ENCODE peak calls at places on chromosomes 13 and 19, in nine cellular contexts. J, H, N, C, L, Z, M, D and Y are unnamed samples.

GRCh38 chr13:45298206-45298505 is 42.8 kb downstream of the TPT1 start:
- DNase-seq in J (no peak), H (no peak), N (no peak), C (no peak), L (no peak), Z (no peak), M (no peak), D (no peak), Y (no peak)

GRCh38 chr19:18741124-18741493 is 50.0 kb downstream of the COMP start:
- DNase-seq in J (no peak), H (no peak), N (no peak), C (no peak), L (no peak), Z (no peak), M (no peak), D (no peak), Y (no peak)

GRCh38 chr13:98761126-98761978 is 8.9 kb upstream of the SLC15A1 start:
- DNase-seq in J (no peak), H (no peak), N (no peak), C (no peak), L (no peak), Z (no peak), M (no peak), D (peak; percentile 74), Y (no peak)

GRCh38 chr13:77779461-77780272 is 82.2 kb downstream of the SLAIN1 start:
- DNase-seq in J (peak; percentile 5), H (peak; percentile 26), N (peak; percentile 53), C (peak; percentile 36), L (no peak), Z (no peak), M (peak; percentile 56), D (peak; percentile 74), Y (no peak)

GRCh38 chr19:41098762-41099161 is 10.5 kb downstream of the CYP2A13 start:
- DNase-seq in J (no peak), H (no peak), N (no peak), C (no peak), L (no peak), Z (no peak), M (no peak), D (no peak), Y (peak; percentile 65)

GRCh38 chr13:111382877-111383276 is 62.4 kb downstream of the TEX29 start:
- DNase-seq in J (no peak), H (no peak), N (peak; percentile 3), C (no peak), L (peak; percentile 15), Z (peak; percentile 11), M (no peak), D (no peak), Y (peak; percentile 59)

GRCh38 chr19:19597809-19598306 is 20.6 kb downstream of the PBX4 start:
- DNase-seq in J (no peak), H (no peak), N (no peak), C (no peak), L (no peak), Z (no peak), M (no peak), D (no peak), Y (no peak)

GRCh38 chr19:39408392-39409206 is 2.0 kb downstream of the ZFP36 start:
- DNase-seq in J (no peak), H (peak; percentile 50), N (peak; percentile 58), C (no peak), L (no peak), Z (no peak), M (no peak), D (peak; percentile 52), Y (no peak)

GRCh38 chr19:23071087-23071511 is 45.7 kb upstream of the ZNF730 start:
- DNase-seq in J (no peak), H (peak; percentile 11), N (peak; percentile 21), C (peak; percentile 66), L (peak; percentile 66), Z (peak; percentile 24), M (no peak), D (peak; percentile 3), Y (no peak)

GRCh38 chr19:47019431-47020041 is at the start of gene NPAS1:
- DNase-seq in J (no peak), H (no peak), N (no peak), C (peak; percentile 75), L (no peak), Z (peak; percentile 66), M (no peak), D (no peak), Y (no peak)

GRCh38 chr19:1445932-1446712 is 3.8 kb upstream of the APC2 start:
- DNase-seq in J (no peak), H (no peak), N (no peak), C (peak; percentile 99), L (no peak), Z (no peak), M (no peak), D (no peak), Y (no peak)

GRCh38 chr13:28582225-28582891 is 76.6 kb upstream of the POMP start:
- DNase-seq in J (no peak), H (no peak), N (no peak), C (no peak), L (no peak), Z (no peak), M (no peak), D (peak; percentile 53), Y (no peak)

GRCh38 chr19:3276341-3276799 is 51.9 kb downstream of the CELF5 start:
- DNase-seq in J (no peak), H (peak; percentile 17), N (no peak), C (peak; percentile 86), L (no peak), Z (peak; percentile 99), M (peak; percentile 48), D (no peak), Y (no peak)

GRCh38 chr13:92843549-92843948 is 383.1 kb upstream of the GPC6 start:
- DNase-seq in J (no peak), H (no peak), N (no peak), C (no peak), L (no peak), Z (no peak), M (no peak), D (peak; percentile 69), Y (no peak)

GRCh38 chr13:73335226-73335625 is 276.4 kb downstream of the KLF5 start:
- DNase-seq in J (peak; percentile 23), H (no peak), N (no peak), C (no peak), L (no peak), Z (no peak), M (no peak), D (peak; percentile 65), Y (no peak)

GRCh38 chr13:113951246-113951999 is 22.5 kb downstream of the C13orf46 start:
- DNase-seq in J (no peak), H (peak; percentile 87), N (peak; percentile 90), C (peak; percentile 66), L (no peak), Z (peak; percentile 74), M (peak; percentile 88), D (peak; percentile 45), Y (no peak)

GRCh38 chr19:28208745-28209144 is 1004.2 kb downstream of the UQCRFS1 start:
- DNase-seq in J (no peak), H (no peak), N (no peak), C (no peak), L (no peak), Z (peak; percentile 32), M (no peak), D (no peak), Y (no peak)

GRCh38 chr13:82115391-82115790 is 1766.9 kb downstream of the SLITRK1 start:
- DNase-seq in J (no peak), H (no peak), N (no peak), C (no peak), L (no peak), Z (no peak), M (no peak), D (no peak), Y (no peak)

GRCh38 chr13:100235311-100235901 is 146.5 kb downstream of the PCCA start:
- DNase-seq in J (no peak), H (no peak), N (no peak), C (peak; percentile 51), L (no peak), Z (no peak), M (no peak), D (peak; percentile 63), Y (no peak)

GRCh38 chr13:57784633-57785032 is 153.1 kb downstream of the PCDH17 start:
- DNase-seq in J (no peak), H (no peak), N (no peak), C (no peak), L (no peak), Z (no peak), M (no peak), D (no peak), Y (no peak)

GRCh38 chr13:52892925-52893324 is 44.5 kb upstream of the PCDH8 start:
- DNase-seq in J (no peak), H (no peak), N (no peak), C (no peak), L (no peak), Z (no peak), M (no peak), D (no peak), Y (no peak)

GRCh38 chr13:100434010-100434763 is 154.4 kb downstream of the GGACT start:
- DNase-seq in J (no peak), H (no peak), N (no peak), C (no peak), L (no peak), Z (no peak), M (no peak), D (peak; percentile 68), Y (no peak)

GRCh38 chr19:11949201-11949600 is 15.6 kb upstream of the ZNF763 start:
- DNase-seq in J (no peak), H (no peak), N (no peak), C (no peak), L (no peak), Z (no peak), M (no peak), D (peak; percentile 7), Y (no peak)

GRCh38 chr13:30932481-30933333 is at the start of gene TEX26:
- DNase-seq in J (no peak), H (no peak), N (no peak), C (no peak), L (no peak), Z (peak; percentile 88), M (no peak), D (no peak), Y (no peak)
- TF ChIP-seq CTCF in J (peak; percentile 14), H (no peak), N (no peak), C (no peak), L (peak; percentile 66), Z (peak; percentile 49), M (no peak), D (no peak), Y (no peak)

GRCh38 chr13:44068169-44068568 is 188.5 kb downstream of the LACC1 start:
- DNase-seq in J (no peak), H (no peak), N (no peak), C (no peak), L (no peak), Z (no peak), M (no peak), D (peak; percentile 77), Y (no peak)
- TF ChIP-seq CTCF in J (no peak), H (no peak), N (no peak), C (no peak), L (no peak), Z (no peak), M (no peak), D (no peak), Y (peak; percentile 16)

GRCh38 chr13:20869540-20869939 is 33.0 kb downstream of the XPO4 start:
- DNase-seq in J (no peak), H (no peak), N (no peak), C (peak; percentile 6), L (no peak), Z (no peak), M (no peak), D (peak; percentile 11), Y (no peak)
- TF ChIP-seq CTCF in J (no peak), H (no peak), N (peak; percentile 32), C (peak; percentile 57), L (peak; percentile 37), Z (no peak), M (no peak), D (peak; percentile 39), Y (peak; percentile 53)

GRCh38 chr13:27425918-27426630 is 1.7 kb downstream of the GTF3A start:
- DNase-seq in J (no peak), H (peak; percentile 74), N (peak; percentile 81), C (peak; percentile 42), L (no peak), Z (peak; percentile 70), M (peak; percentile 82), D (peak; percentile 69), Y (no peak)
- TF ChIP-seq CTCF in J (peak; percentile 52), H (peak; percentile 71), N (peak; percentile 59), C (peak; percentile 56), L (peak; percentile 58), Z (peak; percentile 62), M (no peak), D (peak; percentile 33), Y (peak; percentile 57)